ENCODE peak calls at places on chromosomes 7 and 10, in seven cellular contexts. H is MCF 10A; Y is CD4-positive, alpha-beta memory T cell; K is mesenteric fat pad; Z is NCI-H187 treated with DMSO at 0.1 percent for 48 hours; D is WTC11; X is endothelial cell of umbilical vein. O is an unnamed sample.

GRCh38 chr10:50216418-50216817 is 34.9 kb downstream of the ASAH2 start:
- DNase-seq in X (no peak), D (no peak), K (no peak), Z (no peak), Y (no peak), H (no peak), O (no peak)

GRCh38 chr10:69497611-69498390 is 46.5 kb downstream of the TSPAN15 start:
- DNase-seq in H (no peak), K (peak; percentile 51), Z (no peak), D (no peak), Y (peak; percentile 29), X (peak; percentile 60), O (no peak)

GRCh38 chr10:42836096-42836495 is 53.5 kb downstream of the BMS1 start:
- DNase-seq in Z (no peak), Y (no peak), X (no peak), H (no peak), D (peak; percentile 51), K (no peak), O (no peak)

GRCh38 chr7:133646493-133647154 is 393.7 kb downstream of the EXOC4 start:
- DNase-seq in X (no peak), K (no peak), Y (no peak), Z (no peak), H (no peak), D (no peak), O (no peak)

GRCh38 chr7:133026210-133026859 is 55.6 kb downstream of the CHCHD3 start:
- DNase-seq in Y (no peak), H (no peak), X (no peak), D (no peak), Z (no peak), K (no peak), O (no peak)

GRCh38 chr7:47587389-47587788 is 5.5 kb upstream of the TNS3 start:
- DNase-seq in D (no peak), H (peak; percentile 85), Y (no peak), X (no peak), K (no peak), Z (no peak), O (no peak)

GRCh38 chr10:109902992-109903947 is 20.0 kb downstream of the XPNPEP1 start:
- DNase-seq in H (no peak), D (no peak), X (no peak), Z (no peak), Y (peak; percentile 26), K (no peak), O (no peak)

GRCh38 chr7:29017666-29018065 is 59.5 kb upstream of the TRIL start:
- DNase-seq in Y (no peak), K (no peak), X (no peak), Z (peak; percentile 62), D (no peak), H (peak; percentile 6), O (no peak)

GRCh38 chr7:96910484-96910883 is 94.9 kb upstream of the DLX6 start:
- DNase-seq in Y (no peak), X (no peak), H (peak; percentile 56), D (no peak), K (no peak), Z (no peak), O (no peak)

GRCh38 chr10:4847580-4848020 is 21.6 kb downstream of the AKR1E2 start:
- DNase-seq in H (peak; percentile 79), K (no peak), Y (no peak), Z (no peak), X (peak; percentile 56), D (no peak), O (no peak)

GRCh38 chr10:15901889-15902288 is 41.6 kb upstream of the MINDY3 start:
- DNase-seq in K (no peak), H (no peak), Z (no peak), Y (no peak), X (no peak), D (no peak), O (no peak)

GRCh38 chr7:81457858-81458522 is 311.9 kb downstream of the HGF start:
- DNase-seq in Y (no peak), X (peak; percentile 10), K (no peak), Z (no peak), H (peak; percentile 37), D (no peak), O (no peak)

GRCh38 chr10:120186506-120186905 is 270.5 kb upstream of the PLPP4 start:
- DNase-seq in H (no peak), K (no peak), Z (peak; percentile 83), X (no peak), D (no peak), Y (no peak), O (no peak)

GRCh38 chr7:28329616-28330373 is 82.5 kb upstream of the CREB5 start:
- DNase-seq in D (no peak), H (no peak), Y (peak; percentile 16), X (no peak), K (no peak), Z (no peak), O (no peak)

O was measured in pulmonary artery endothelial cell.